ENCODE peak calls at places on chromosomes 12 and 14, in six cellular contexts. M is heart left ventricle, E is lower lobe of right lung, B is fibroblast of lung, S is HepG2, G is A549. Z is an unnamed sample. For H3K4me1, the result is how much of the 10 kb centered on the place peaks cover.

GRCh38 chr12:52925717-52926595 is 21.1 kb upstream of the KRT8 start:
- DNase-seq in S (peak), B (no peak), G (no peak), M (no peak), E (no peak), Z (no peak)

GRCh38 chr12:124091835-124092234 is 118.8 kb downstream of the ZNF664 start:
- DNase-seq in G (no peak), E (no peak), B (no peak), S (no peak), M (no peak), Z (no peak)

GRCh38 chr12:21913823-21914222 is 27.4 kb downstream of the ABCC9 start:
- DNase-seq in G (no peak), S (no peak), M (no peak), E (no peak), B (peak), Z (peak)

GRCh38 chr12:69783365-69783764 is 41.7 kb upstream of the MYRFL start:
- DNase-seq in B (no peak), S (no peak), G (no peak), E (no peak), M (no peak), Z (no peak)

GRCh38 chr12:49889361-49890095 is 14.2 kb downstream of the FAIM2 start:
- DNase-seq in B (no peak), S (no peak), E (no peak), G (no peak), M (no peak), Z (no peak)

GRCh38 chr12:65889144-65889880 is 65.0 kb downstream of the HMGA2 start:
- DNase-seq in M (no peak), S (peak), B (no peak), E (no peak), G (no peak), Z (no peak)

GRCh38 chr12:113314121-113314529 is 20.8 kb downstream of the SLC8B1 start:
- DNase-seq in S (no peak), E (no peak), M (no peak), G (no peak), B (no peak), Z (no peak)

GRCh38 chr12:106228320-106228710 is 19.5 kb downstream of the CKAP4 start:
- DNase-seq in E (no peak), B (no peak), G (no peak), M (no peak), S (no peak), Z (no peak)

GRCh38 chr12:49253033-49253623 is 11.8 kb upstream of the TUBA1C start:
- DNase-seq in M (no peak), S (no peak), B (no peak), E (no peak), G (no peak), Z (no peak)

GRCh38 chr14:91143862-91144261 is 30.0 kb downstream of the DGLUCY start:
- DNase-seq in M (no peak), S (no peak), G (no peak), B (peak), E (peak), Z (no peak)

GRCh38 chr12:848519-849191 is 96.3 kb downstream of the WNK1 start:
- DNase-seq in E (no peak), B (no peak), G (no peak), S (no peak), M (no peak), Z (peak)

GRCh38 chr12:27651201-27651600 is 45.0 kb upstream of the REP15 start:
- DNase-seq in G (no peak), E (no peak), S (no peak), M (no peak), B (no peak), Z (no peak)

GRCh38 chr14:66094001-66094727 is 392.0 kb upstream of the CCDC196 start:
- DNase-seq in B (no peak), S (no peak), G (no peak), M (no peak), E (no peak), Z (no peak)

GRCh38 chr12:79673334-79673733 is 17.4 kb downstream of the PAWR start:
- DNase-seq in B (no peak), E (no peak), M (no peak), G (no peak), S (no peak), Z (no peak)

GRCh38 chr14:88628452-88628851 is 65.6 kb downstream of the ZC3H14 start:
- DNase-seq in S (no peak), E (no peak), M (no peak), G (no peak), B (no peak), Z (no peak)

GRCh38 chr12:718756-719138 is 33.6 kb upstream of the WNK1 start:
- DNase-seq in E (no peak), M (no peak), B (no peak), G (no peak), S (no peak), Z (no peak)

GRCh38 chr12:1808036-1808797 is 12.1 kb upstream of the LRTM2 start:
- DNase-seq in B (no peak), M (peak), E (peak), G (no peak), S (no peak), Z (no peak)

GRCh38 chr12:90978117-90978770 is 23.3 kb upstream of the CCER1 start:
- DNase-seq in M (no peak), G (peak), S (peak), E (no peak), B (peak), Z (peak)

GRCh38 chr12:24038211-24038997 is 88.9 kb upstream of the SOX5 start:
- DNase-seq in E (no peak), B (no peak), S (peak), G (no peak), M (no peak), Z (no peak)

GRCh38 chr12:98594050-98594853 is 766 bp downstream of the SLC25A3 start:
- DNase-seq in E (peak), B (peak), S (no peak), M (peak), G (no peak), Z (peak)

GRCh38 chr14:81281317-81281716 is 60.6 kb upstream of the GTF2A1 start:
- DNase-seq in E (no peak), G (no peak), B (no peak), S (no peak), M (no peak), Z (no peak)

GRCh38 chr14:81366259-81366658 is 33.9 kb downstream of the STON2 start:
- DNase-seq in B (no peak), M (no peak), G (peak), E (no peak), S (no peak), Z (no peak)

DNA sequence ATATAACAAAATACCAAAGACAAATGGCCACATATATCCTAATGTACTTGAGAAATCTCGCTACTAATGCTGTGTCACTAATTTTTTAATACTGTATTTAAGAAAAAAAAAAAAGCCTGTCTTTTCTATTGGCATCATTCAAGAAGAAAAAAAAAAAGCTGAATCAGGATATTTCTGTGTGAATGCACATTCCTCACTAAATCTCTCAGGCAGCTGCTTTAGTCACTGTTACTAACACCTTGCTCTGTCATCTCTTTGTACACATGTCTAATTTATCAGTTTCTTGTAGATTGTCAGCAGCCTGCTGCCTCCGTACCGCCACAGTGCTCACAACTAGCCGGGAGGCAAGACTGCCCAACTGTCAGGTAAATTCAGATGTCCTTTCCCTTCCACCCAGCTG is 32.0 kb upstream of the FGD4 start:
- DNase-seq in S (no peak), M (no peak), E (no peak), B (no peak), G (no peak), Z (no peak)
- H3K4me3 ChIP-seq in S (no peak), M (no peak), E (no peak), B (no peak), G (no peak), Z (no peak)

DNA sequence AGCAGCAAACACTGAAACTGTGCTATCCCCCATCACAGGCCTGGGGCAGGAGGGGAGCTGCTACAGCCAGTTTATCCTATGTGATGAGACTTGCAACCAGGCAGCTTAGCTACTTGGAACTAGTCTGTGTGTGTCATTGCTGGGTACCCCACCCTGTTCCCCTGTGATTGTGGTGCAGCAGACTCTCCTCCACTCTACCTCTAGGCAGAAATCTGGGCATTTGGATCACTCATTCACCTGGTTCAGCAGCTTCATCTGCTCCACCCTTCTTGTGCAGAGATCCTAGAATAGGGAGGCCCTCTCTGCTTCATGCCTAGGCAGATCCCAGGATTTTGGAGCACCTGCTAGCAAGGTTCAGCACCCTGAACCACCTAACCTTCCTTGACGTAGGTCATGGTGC is 8.8 kb downstream of the TAS2R13 start:
- DNase-seq in S (no peak), B (no peak), G (no peak), E (no peak), M (no peak), Z (no peak)
- H3K4me1 ChIP-seq in S (under half), B (under half), G (under half), E (under half), M (under half), Z (under half)

DNA sequence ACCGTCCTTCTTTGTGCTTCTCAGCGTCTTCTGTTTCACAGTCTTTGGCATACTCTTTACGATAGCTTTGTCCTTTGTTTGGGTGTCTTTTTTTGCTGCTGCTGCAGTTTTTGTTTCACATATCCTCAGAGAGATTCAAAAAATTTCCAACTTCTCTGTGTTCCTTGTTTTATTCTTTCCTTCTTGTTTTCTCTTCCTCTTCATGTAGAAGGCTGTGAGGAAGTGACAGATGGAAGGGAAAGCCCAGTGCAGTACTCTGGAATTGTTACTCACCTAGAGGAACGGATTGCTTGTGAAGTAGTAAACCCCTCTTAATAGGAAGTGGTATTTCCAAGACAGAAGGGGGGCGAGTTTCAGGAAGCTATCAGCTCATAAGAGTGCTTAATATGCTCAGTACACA is 1.7 kb downstream of the CREBL2 start:
- DNase-seq in E (no peak), G (no peak), S (no peak), B (no peak), M (no peak), Z (no peak)
- H3K4me3 ChIP-seq in E (peak), G (no peak), S (peak), B (peak), M (no peak), Z (no peak)

GRCh38 chr14:68392393-68393085 is 400.3 kb downstream of the ZFP36L1 start:
- DNase-seq in B (peak), E (peak), G (no peak), S (peak), M (peak), Z (peak)

GRCh38 chr14:68394719-68395117 is 398.1 kb downstream of the ZFP36L1 start:
- DNase-seq in E (no peak), M (peak), S (no peak), G (no peak), B (no peak), Z (no peak)

GRCh38 chr14:68394113-68394718 is 398.7 kb downstream of the ZFP36L1 start:
- DNase-seq in E (no peak), M (no peak), S (no peak), B (peak), G (no peak), Z (no peak)

GRCh38 chr14:68391292-68392014 is 401.4 kb downstream of the ZFP36L1 start:
- DNase-seq in E (no peak), S (no peak), G (no peak), B (peak), M (no peak), Z (peak)

DNA sequence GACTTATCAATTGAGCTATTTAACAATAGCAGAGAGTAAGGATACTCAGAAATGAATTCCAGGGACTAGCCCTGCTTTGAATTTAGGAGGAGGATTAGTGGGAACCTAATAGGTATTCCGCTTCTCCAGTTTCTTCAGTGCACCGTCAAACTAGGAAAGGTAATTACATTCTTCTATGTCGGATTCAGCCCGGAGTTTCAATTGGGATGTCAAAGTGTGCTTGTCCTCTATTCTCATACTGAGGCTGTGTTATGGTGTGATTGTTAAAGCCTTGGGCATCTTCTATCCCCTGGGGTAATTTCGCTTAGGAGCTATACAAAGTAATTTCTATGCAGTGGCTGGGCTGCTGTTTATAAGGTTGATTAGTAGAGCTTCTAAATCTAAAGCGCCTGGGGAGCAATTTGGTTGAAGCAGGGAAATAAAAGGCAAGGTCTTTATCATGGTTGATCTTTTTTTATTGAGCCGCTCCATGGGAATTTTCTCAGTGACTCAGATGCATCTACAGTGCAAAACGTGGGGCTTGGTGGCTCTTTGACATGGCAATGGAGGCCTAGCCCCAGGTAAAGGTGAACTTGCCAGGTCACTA is 399.6 kb downstream of the ZFP36L1 start:
- DNase-seq in B (no peak), S (no peak), G (no peak), E (no peak), M (no peak), Z (no peak)
- H3K4me1 ChIP-seq in B (under half), S (under half), G (under half), E (half or more), M (under half), Z (half or more)

GRCh38 chr12:126616441-126616840 is 1551.2 kb downstream of the AACS start:
- DNase-seq in G (no peak), E (no peak), B (no peak), S (no peak), M (no peak), Z (no peak)

DNA sequence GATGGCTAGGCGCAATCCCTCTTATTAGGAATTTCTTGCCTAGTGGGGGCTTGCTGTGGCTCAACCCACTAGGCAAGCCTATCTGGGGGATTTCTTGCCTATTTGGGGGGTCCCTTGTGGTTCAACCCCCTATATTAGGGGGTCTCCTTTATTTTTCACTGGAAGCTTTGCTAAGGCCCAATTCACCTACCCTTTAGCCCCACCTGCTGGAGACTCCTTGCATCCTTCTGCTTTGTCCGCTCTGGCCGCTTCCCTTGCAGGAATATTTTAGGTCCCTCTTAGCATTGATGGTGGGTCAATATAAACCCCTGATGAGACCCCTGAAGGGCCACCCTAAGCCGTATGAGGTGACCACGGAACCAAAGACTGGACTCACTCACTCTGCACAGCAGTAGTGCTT is 1552.1 kb downstream of the AACS start:
- DNase-seq in G (no peak), S (no peak), B (no peak), M (no peak), E (no peak), Z (no peak)
- H3K4me3 ChIP-seq in G (no peak), S (no peak), B (no peak), M (no peak), E (no peak), Z (no peak)

GRCh38 chr12:131902332-131903241 is 8.2 kb downstream of the ULK1 start:
- DNase-seq in S (no peak), B (no peak), G (no peak), M (no peak), E (no peak), Z (no peak)
- H3K4me1 ChIP-seq in S (under half), B (under half), G (under half), M (half or more), E (under half), Z (under half)

GRCh38 chr14:96105921-96106441 is 66.8 kb downstream of the C14orf132 start:
- DNase-seq in E (no peak), S (no peak), G (no peak), B (peak), M (no peak), Z (no peak)
- H3K4me3 ChIP-seq in E (no peak), S (no peak), G (no peak), B (no peak), M (no peak), Z (no peak)

Z was measured in cardiac muscle cell.